ENCODE peak calls at places on chromosomes 5 and 9, in eight cellular contexts. Q, R, S, N, J, L, K and H are unnamed samples.

GRCh38 chr5:83987513-83988292 is 267.0 kb upstream of the HAPLN1 start:
- DNase-seq in L (no peak), Q (no peak), N (no peak), K (no peak), J (no peak), R (no peak), S (no peak), H (no peak)

GRCh38 chr9:96241391-96241809 is 60.6 kb downstream of the HSD17B3 start:
- DNase-seq in R (peak; percentile 44), N (no peak), Q (no peak), K (peak; percentile 18), J (no peak), L (no peak), S (no peak), H (no peak)

GRCh38 chr5:125510651-125511050 is 764.2 kb upstream of the ZNF608 start:
- DNase-seq in Q (no peak), L (no peak), J (no peak), S (no peak), N (no peak), R (no peak), K (no peak), H (no peak)

GRCh38 chr5:126477681-126478117 is 54.5 kb downstream of the GRAMD2B start:
- DNase-seq in J (peak; percentile 66), Q (no peak), N (no peak), R (no peak), L (no peak), S (no peak), K (no peak), H (no peak)

GRCh38 chr5:80990527-80990926 is 30.4 kb downstream of the RASGRF2 start:
- DNase-seq in R (no peak), Q (no peak), J (no peak), N (no peak), L (no peak), S (no peak), K (no peak), H (no peak)

GRCh38 chr9:2066312-2067273 is 51.4 kb downstream of the SMARCA2 start:
- DNase-seq in J (peak; percentile 67), N (no peak), R (peak; percentile 46), L (no peak), S (no peak), K (peak; percentile 5), Q (no peak), H (no peak)

GRCh38 chr9:4315582-4316215 is 15.8 kb upstream of the GLIS3 start:
- DNase-seq in Q (peak; percentile 76), J (peak; percentile 80), S (peak; percentile 84), N (peak; percentile 79), L (peak; percentile 27), K (peak; percentile 69), R (peak; percentile 54), H (peak; percentile 90)

GRCh38 chr5:55608595-55608994 is 73.8 kb upstream of the PLPP1 start:
- DNase-seq in S (no peak), J (no peak), L (no peak), K (no peak), N (peak; percentile 47), Q (no peak), R (no peak), H (no peak)

GRCh38 chr5:180622910-180623309 is 26.5 kb downstream of the FLT4 start:
- DNase-seq in L (no peak), R (no peak), J (no peak), Q (no peak), K (no peak), S (no peak), N (no peak), H (no peak)

GRCh38 chr5:124245276-124245675 is 501.2 kb downstream of the ZNF608 start:
- DNase-seq in J (no peak), R (no peak), L (no peak), S (no peak), Q (no peak), K (no peak), N (no peak), H (no peak)

GRCh38 chr9:91117959-91118651 is 243.6 kb downstream of the AUH start:
- DNase-seq in R (no peak), K (peak; percentile 81), J (peak; percentile 62), Q (peak; percentile 89), S (peak; percentile 89), L (no peak), N (peak; percentile 89), H (peak; percentile 94)

GRCh38 chr5:109310315-109310714 is 99.5 kb downstream of the PJA2 start:
- DNase-seq in Q (no peak), J (no peak), N (no peak), S (no peak), L (no peak), R (no peak), K (no peak), H (no peak)

GRCh38 chr5:683619-684481 is 9.3 kb downstream of the TPPP start:
- DNase-seq in S (no peak), J (no peak), Q (peak; percentile 14), R (no peak), K (no peak), L (no peak), N (no peak), H (peak; percentile 50)

DNA sequence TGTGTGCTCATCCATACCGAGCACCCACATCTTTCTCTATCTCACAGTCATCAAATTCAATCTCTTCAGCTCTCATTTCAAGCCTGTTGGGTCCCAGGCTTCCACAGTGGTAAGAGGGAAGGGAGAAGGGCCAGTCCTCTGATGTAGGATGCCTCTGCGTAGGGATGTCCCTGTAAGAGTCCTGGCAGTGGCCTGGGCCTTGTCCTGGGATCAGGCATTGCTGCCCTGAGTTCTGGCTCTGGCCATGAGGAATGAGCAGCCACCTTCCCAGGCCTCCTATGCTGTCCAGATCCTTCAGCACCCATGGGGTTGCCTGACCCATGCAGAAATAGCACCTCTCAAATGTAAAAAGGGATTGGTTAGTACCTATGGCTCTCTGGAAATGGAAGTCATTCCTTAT is 121.2 kb downstream of the EFNA5 start:
- DNase-seq in R (no peak), J (no peak), K (no peak), L (no peak), N (no peak), Q (no peak), S (no peak), H (no peak)
- H3K27ac ChIP-seq in R (no peak overlapping the region), J (no peak overlapping the region), K (no peak overlapping the region), L (no peak overlapping the region), N (no peak overlapping the region), Q (no peak overlapping the region), S (no peak overlapping the region), H (no peak overlapping the region)

GRCh38 chr5:57174128-57174849 is 430 bp downstream of the GPBP1 start:
- DNase-seq in R (no peak), Q (no peak), N (no peak), K (peak; percentile 51), S (no peak), J (peak; percentile 70), L (no peak), H (peak; percentile 69)

GRCh38 chr5:57176350-57176857 is 2.5 kb downstream of the GPBP1 start:
- DNase-seq in J (peak; percentile 92), K (peak; percentile 52), S (no peak), Q (no peak), R (peak; percentile 42), N (no peak), L (no peak), H (no peak)

GRCh38 chr5:57174850-57175525 is 1.1 kb downstream of the GPBP1 start:
- DNase-seq in N (no peak), R (peak; percentile 36), K (peak; percentile 45), L (no peak), J (peak; percentile 32), Q (no peak), S (no peak), H (no peak)

GRCh38 chr5:57177479-57178156 is 3.8 kb downstream of the GPBP1 start:
- DNase-seq in L (no peak), K (no peak), Q (no peak), R (no peak), N (no peak), S (no peak), J (no peak), H (no peak)

DNA sequence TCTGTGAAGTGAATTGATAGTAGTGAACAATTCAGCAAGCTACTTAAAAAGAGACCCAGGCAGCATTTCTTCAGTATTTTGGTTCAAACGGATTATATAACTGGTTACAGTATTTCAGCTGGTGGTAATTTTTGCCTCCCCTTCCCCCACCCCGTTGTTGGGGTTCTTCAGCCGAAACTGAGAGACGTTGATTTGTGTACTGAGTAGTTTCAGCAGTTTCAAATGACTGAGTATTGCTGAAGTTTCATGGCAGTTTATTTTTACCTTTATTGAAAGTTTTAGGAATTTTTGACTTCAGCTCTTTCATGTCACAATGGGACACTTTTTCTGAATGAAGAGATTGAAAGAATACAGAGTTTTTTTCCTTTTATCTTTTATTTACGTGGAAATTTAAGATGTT is 1.7 kb downstream of the GPBP1 start:
- DNase-seq in Q (no peak), L (no peak), R (peak; percentile 36), S (no peak), J (peak; percentile 29), N (peak; percentile 39), K (no peak), H (no peak)
- H3K27ac ChIP-seq in Q (peak overlapping the region; percentile 97), L (peak overlapping the region; percentile 100), R (peak overlapping the region; percentile 99), S (peak overlapping the region; percentile 100), J (peak overlapping the region; percentile 99), N (peak overlapping the region; percentile 100), K (peak overlapping the region; percentile 32), H (no peak overlapping the region)

GRCh38 chr9:88950341-88951141 is 40.7 kb upstream of the S1PR3 start:
- DNase-seq in J (peak; percentile 74), R (no peak), S (no peak), K (no peak), L (no peak), N (no peak), Q (no peak), H (no peak)

GRCh38 chr9:88953401-88954029 is 37.8 kb upstream of the S1PR3 start:
- DNase-seq in J (peak; percentile 89), S (no peak), Q (no peak), L (no peak), K (peak; percentile 54), N (no peak), R (no peak), H (peak; percentile 76)

GRCh38 chr9:88951143-88951542 is 40.1 kb upstream of the S1PR3 start:
- DNase-seq in J (no peak), L (no peak), R (no peak), K (no peak), Q (no peak), N (no peak), S (no peak), H (no peak)

GRCh38 chr9:88952976-88953375 is 38.3 kb upstream of the S1PR3 start:
- DNase-seq in R (no peak), S (no peak), K (no peak), J (no peak), Q (no peak), N (no peak), L (no peak), H (no peak)

DNA sequence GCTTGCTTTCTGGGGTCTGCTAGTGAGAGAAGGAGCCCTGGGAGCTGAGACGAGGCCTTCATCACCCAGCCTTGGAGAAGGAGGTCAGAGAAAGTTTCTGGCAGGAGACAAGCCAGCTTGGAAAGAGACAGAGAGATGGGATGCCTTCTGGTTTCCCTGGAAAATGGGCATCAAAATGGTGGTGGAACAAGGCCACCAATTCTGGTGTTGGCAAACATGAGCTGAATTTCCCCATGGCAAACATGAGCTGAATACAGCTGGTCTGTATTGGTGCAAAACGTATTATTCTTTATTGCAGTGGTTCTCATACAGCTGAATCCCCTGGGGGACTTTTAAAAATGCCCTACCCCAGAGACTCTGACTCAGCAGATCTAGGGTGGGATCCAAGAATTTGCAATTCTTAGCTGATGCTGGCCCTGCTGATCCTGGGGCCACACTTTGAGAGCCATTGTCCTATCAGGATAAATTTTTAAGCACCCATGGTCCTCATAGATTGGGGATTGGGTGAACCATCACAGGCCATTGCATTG is 39.1 kb upstream of the S1PR3 start:
- DNase-seq in L (no peak), K (no peak), Q (no peak), J (peak; percentile 16), N (no peak), S (no peak), R (no peak), H (no peak)
- H3K27ac ChIP-seq in L (no peak overlapping the region), K (no peak overlapping the region), Q (no peak overlapping the region), J (no peak overlapping the region), N (no peak overlapping the region), S (no peak overlapping the region), R (no peak overlapping the region), H (peak overlapping the region; percentile 25)

GRCh38 chr5:53819482-53819881 is 259.0 kb downstream of the NDUFS4 start:
- DNase-seq in K (no peak), L (no peak), J (no peak), N (no peak), S (no peak), R (no peak), Q (no peak), H (no peak)
- H3K27ac ChIP-seq in K (no peak overlapping the region), L (no peak overlapping the region), J (no peak overlapping the region), N (no peak overlapping the region), S (no peak overlapping the region), R (no peak overlapping the region), Q (no peak overlapping the region), H (no peak overlapping the region)